ENCODE peak calls at places on chromosomes 1 and 21, in four cellular contexts. J is AG04449, R is retina, L is substantia nigra. W is an unnamed sample.

GRCh38 chr1:83516369-83516768 is 482.6 kb downstream of the TTLL7 start:
- DNase-seq in J (no peak), R (peak), L (no peak), W (no peak)

GRCh38 chr1:109882288-109883245 is 28.1 kb upstream of the CSF1 start:
- DNase-seq in J (no peak), R (no peak), L (peak), W (peak)

GRCh38 chr21:31446206-31446900 is 102.3 kb upstream of the TIAM1 start:
- DNase-seq in J (no peak), R (no peak), L (no peak), W (no peak)

GRCh38 chr1:41399148-41399795 is 38.0 kb downstream of the FOXO6 start:
- DNase-seq in J (no peak), R (peak), L (peak), W (peak)

GRCh38 chr1:218850367-218850766 is 323.3 kb upstream of the LYPLAL1 start:
- DNase-seq in J (no peak), R (no peak), L (no peak), W (no peak)

GRCh38 chr21:39385299-39386145 is 36.6 kb upstream of the HMGN1 start:
- DNase-seq in J (no peak), R (peak), L (peak), W (peak)

GRCh38 chr1:199283814-199284213 is 645.0 kb downstream of the PTPRC start:
- DNase-seq in J (no peak), R (no peak), L (no peak), W (no peak)

GRCh38 chr1:3066826-3067225 is 2.2 kb upstream of the PRDM16 start:
- DNase-seq in J (no peak), R (no peak), L (no peak), W (no peak)

GRCh38 chr1:111737216-111738132 is 1.7 kb downstream of the INKA2 start:
- DNase-seq in J (no peak), R (no peak), L (no peak), W (no peak)

GRCh38 chr21:41956926-41957729 is 3.3 kb upstream of the C2CD2 start:
- DNase-seq in J (peak), R (no peak), L (no peak), W (no peak)

GRCh38 chr1:151934048-151934493 is 24.8 kb upstream of the THEM4 start:
- DNase-seq in J (no peak), R (peak), L (no peak), W (peak)

GRCh38 chr1:39165488-39165887 is 39.0 kb upstream of the MACF1 start:
- DNase-seq in J (no peak), R (no peak), L (no peak), W (no peak)

GRCh38 chr1:11134352-11135266 is 34.9 kb upstream of the EXOSC10 start:
- DNase-seq in J (no peak), R (no peak), L (no peak), W (no peak)

GRCh38 chr1:1292442-1292779 is 12.2 kb downstream of the SCNN1D start:
- DNase-seq in J (no peak), R (no peak), L (no peak), W (no peak)

GRCh38 chr1:63868220-63868897 is 94.5 kb downstream of the ROR1 start:
- DNase-seq in J (no peak), R (no peak), L (no peak), W (no peak)

GRCh38 chr1:151723726-151724370 is 2.5 kb downstream of the RIIAD1 start:
- DNase-seq in J (no peak), R (no peak), L (no peak), W (no peak)

GRCh38 chr1:37605061-37605650 is 9.4 kb upstream of the GNL2 start:
- DNase-seq in J (no peak), R (no peak), L (no peak), W (no peak)

GRCh38 chr1:70916028-70916427 is 131.6 kb downstream of the PTGER3 start:
- DNase-seq in J (no peak), R (no peak), L (no peak), W (no peak)

GRCh38 chr1:92538413-92539061 is 51.8 kb upstream of the GFI1 start:
- DNase-seq in J (no peak), R (no peak), L (no peak), W (no peak)

GRCh38 chr1:23118957-23119792 is 49.5 kb downstream of the LUZP1 start:
- DNase-seq in J (no peak), R (no peak), L (no peak), W (no peak)

GRCh38 chr1:29180497-29181412 is 945 bp downstream of the SRSF4 start:
- DNase-seq in J (no peak), R (no peak), L (no peak), W (no peak)

GRCh38 chr1:171636141-171636540 is 14.1 kb downstream of the MYOCOS start:
- DNase-seq in J (no peak), R (no peak), L (no peak), W (no peak)

GRCh38 chr1:112511897-112512296 is 3.1 kb downstream of the WNT2B start:
- DNase-seq in J (no peak), R (no peak), L (no peak), W (no peak)

GRCh38 chr1:89637496-89637895 is 4.6 kb downstream of the LRRC8C start:
- DNase-seq in J (no peak), R (no peak), L (no peak), W (no peak)

GRCh38 chr1:212738330-212738729 is 38.7 kb upstream of the BATF3 start:
- DNase-seq in J (no peak), R (no peak), L (no peak), W (no peak)

GRCh38 chr1:205088341-205088740 is 4.1 kb upstream of the TMEM81 start:
- DNase-seq in J (no peak), R (no peak), L (no peak), W (no peak)

GRCh38 chr1:117615474-117615873 is 9.6 kb downstream of the TENT5C start:
- DNase-seq in J (no peak), R (no peak), L (no peak), W (no peak)

GRCh38 chr21:42829417-42829816 is 49.9 kb downstream of the WDR4 start:
- DNase-seq in J (no peak), R (no peak), L (no peak), W (no peak)

GRCh38 chr1:156815307-156815826 is 1.3 kb downstream of the SH2D2A start:
- DNase-seq in J (no peak), R (peak), L (no peak), W (no peak)

GRCh38 chr1:186076006-186076405 is 299.0 kb downstream of the TPR start:
- DNase-seq in J (no peak), R (no peak), L (no peak), W (no peak)

GRCh38 chr1:23376890-23377811 is 7.5 kb upstream of the ZNF436 start:
- DNase-seq in J (peak), R (no peak), L (no peak), W (no peak)

GRCh38 chr1:53559391-53559815 is 100.2 kb downstream of the DMRTB1 start:
- DNase-seq in J (no peak), R (no peak), L (no peak), W (no peak)